ENCODE peak calls at places on chromosomes 5 and 9, in six cellular contexts. Z is Peyer's patch, M is brain microvascular endothelial cell, C is adrenal gland, W is SJSA1, O is astrocyte. D is an unnamed sample.

GRCh38 chr5:59391576-59391975 is 501.9 kb downstream of the PDE4D start:
- DNase-seq in M (no peak), Z (no peak), W (no peak), C (no peak), O (no peak), D (no peak)

GRCh38 chr5:172896465-172896864 is 62.4 kb downstream of the ERGIC1 start:
- DNase-seq in O (no peak), M (no peak), Z (no peak), W (no peak), C (no peak), D (no peak)

GRCh38 chr5:138179277-138179857 is 455 bp downstream of the KIF20A start:
- DNase-seq in O (no peak), Z (no peak), W (no peak), C (no peak), M (no peak), D (no peak)

GRCh38 chr9:104682642-104683041 is 11.7 kb upstream of the OR13D1 start:
- DNase-seq in M (peak; percentile 16), C (no peak), Z (no peak), W (no peak), O (peak; percentile 22), D (no peak)

GRCh38 chr5:80987078-80987766 is 27.1 kb downstream of the RASGRF2 start:
- DNase-seq in O (no peak), C (no peak), Z (no peak), M (no peak), W (no peak), D (no peak)

GRCh38 chr9:94534901-94535300 is 20.0 kb upstream of the PCAT7 start:
- DNase-seq in C (no peak), W (no peak), Z (no peak), M (no peak), O (no peak), D (no peak)

GRCh38 chr5:139019880-139020279 is 144.7 kb upstream of the LRRTM2 start:
- DNase-seq in M (peak; percentile 39), C (no peak), Z (no peak), W (peak; percentile 31), O (no peak), D (no peak)

GRCh38 chr5:126490167-126490937 is 67.1 kb downstream of the GRAMD2B start:
- DNase-seq in O (no peak), C (no peak), W (no peak), Z (no peak), M (no peak), D (no peak)

GRCh38 chr5:152514827-152515397 is 109.8 kb upstream of the NMUR2 start:
- DNase-seq in W (no peak), M (no peak), Z (no peak), C (no peak), O (no peak), D (no peak)

GRCh38 chr9:1979815-1980367 is 35.3 kb upstream of the SMARCA2 start:
- DNase-seq in Z (no peak), M (no peak), W (peak; percentile 26), C (no peak), O (peak; percentile 94), D (no peak)

GRCh38 chr5:115170128-115170923 is 618 bp upstream of the TRIM36 start:
- DNase-seq in W (no peak), Z (no peak), O (no peak), M (no peak), C (no peak), D (no peak)
- H3K27ac ChIP-seq in W (no peak overlapping the region), Z (peak overlapping the region; percentile 60), O (no peak overlapping the region), M (no peak overlapping the region), C (peak overlapping the region; percentile 75), D (peak overlapping the region; percentile 62)

DNA sequence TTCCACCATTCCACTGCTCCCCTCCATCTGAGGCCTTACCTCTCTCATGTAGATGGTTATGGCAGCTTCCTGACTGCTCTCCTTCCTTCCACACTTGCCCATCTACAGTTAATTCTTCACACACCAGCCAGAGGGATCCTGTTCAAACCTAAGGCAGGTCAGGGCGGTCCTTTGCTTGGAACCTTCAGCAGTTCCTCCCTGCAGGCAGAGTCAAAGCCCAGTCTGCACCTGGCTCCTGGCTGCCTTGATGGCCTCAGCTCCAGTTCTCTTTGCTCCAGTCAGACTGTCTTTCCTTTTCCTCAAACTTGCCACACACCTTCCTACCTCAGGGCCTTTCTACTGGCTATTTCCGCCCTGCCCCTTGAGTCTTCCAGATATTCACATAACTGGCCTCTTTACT is 30.2 kb upstream of the NR3C1 start:
- DNase-seq in Z (no peak), W (no peak), M (no peak), C (no peak), O (no peak), D (no peak)
- H3K27ac ChIP-seq in Z (peak overlapping the region; percentile 77), W (no peak overlapping the region), M (no peak overlapping the region), C (no peak overlapping the region), O (no peak overlapping the region), D (no peak overlapping the region)

GRCh38 chr5:56345352-56345751 is 112.2 kb upstream of the ANKRD55 start:
- DNase-seq in M (no peak), C (no peak), W (no peak), O (no peak), Z (no peak), D (no peak)

GRCh38 chr5:56344594-56344993 is 111.5 kb upstream of the ANKRD55 start:
- DNase-seq in W (no peak), Z (no peak), O (no peak), C (no peak), M (no peak), D (no peak)

GRCh38 chr5:56343988-56344387 is 110.9 kb upstream of the ANKRD55 start:
- DNase-seq in M (no peak), O (no peak), C (no peak), Z (no peak), W (no peak), D (no peak)

GRCh38 chr5:56346717-56347116 is 113.6 kb upstream of the ANKRD55 start:
- DNase-seq in W (no peak), Z (no peak), C (no peak), M (no peak), O (no peak), D (no peak)

DNA sequence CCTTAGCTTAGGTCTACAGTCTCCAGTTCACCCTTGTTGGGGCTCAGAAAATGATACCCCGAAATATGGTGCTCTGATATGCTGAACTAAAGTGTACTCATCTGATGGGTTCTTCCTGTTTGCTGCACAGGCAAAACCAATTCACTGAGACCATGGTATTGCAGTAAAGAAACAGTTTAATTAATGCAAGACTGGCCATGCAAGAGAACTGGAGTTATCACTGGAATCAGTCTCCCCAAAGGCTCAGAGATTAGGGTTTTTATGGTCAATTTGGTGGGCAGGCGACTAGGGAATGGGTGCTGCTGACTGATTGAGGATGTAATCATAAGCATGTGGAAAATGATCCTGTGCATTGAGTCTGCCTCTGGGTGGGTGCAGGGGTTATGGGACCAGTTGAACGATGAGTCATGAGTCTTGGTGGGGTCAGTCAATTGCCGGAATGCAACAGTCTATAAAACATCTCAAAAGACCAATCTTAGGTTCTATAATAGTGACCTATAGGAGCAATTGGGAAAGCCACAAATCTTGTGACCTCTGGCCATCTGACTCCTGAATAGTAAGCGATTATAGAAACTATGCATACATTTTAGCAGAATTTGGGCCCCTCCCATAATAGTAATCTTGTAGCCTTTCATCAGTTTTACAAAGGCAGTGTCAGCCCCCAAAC is 113.0 kb upstream of the ANKRD55 start:
- DNase-seq in Z (no peak), C (no peak), O (no peak), M (no peak), W (no peak), D (no peak)
- H3K27ac ChIP-seq in Z (no peak overlapping the region), C (no peak overlapping the region), O (no peak overlapping the region), M (peak overlapping the region; percentile 22), W (peak overlapping the region; percentile 46), D (no peak overlapping the region)

DNA sequence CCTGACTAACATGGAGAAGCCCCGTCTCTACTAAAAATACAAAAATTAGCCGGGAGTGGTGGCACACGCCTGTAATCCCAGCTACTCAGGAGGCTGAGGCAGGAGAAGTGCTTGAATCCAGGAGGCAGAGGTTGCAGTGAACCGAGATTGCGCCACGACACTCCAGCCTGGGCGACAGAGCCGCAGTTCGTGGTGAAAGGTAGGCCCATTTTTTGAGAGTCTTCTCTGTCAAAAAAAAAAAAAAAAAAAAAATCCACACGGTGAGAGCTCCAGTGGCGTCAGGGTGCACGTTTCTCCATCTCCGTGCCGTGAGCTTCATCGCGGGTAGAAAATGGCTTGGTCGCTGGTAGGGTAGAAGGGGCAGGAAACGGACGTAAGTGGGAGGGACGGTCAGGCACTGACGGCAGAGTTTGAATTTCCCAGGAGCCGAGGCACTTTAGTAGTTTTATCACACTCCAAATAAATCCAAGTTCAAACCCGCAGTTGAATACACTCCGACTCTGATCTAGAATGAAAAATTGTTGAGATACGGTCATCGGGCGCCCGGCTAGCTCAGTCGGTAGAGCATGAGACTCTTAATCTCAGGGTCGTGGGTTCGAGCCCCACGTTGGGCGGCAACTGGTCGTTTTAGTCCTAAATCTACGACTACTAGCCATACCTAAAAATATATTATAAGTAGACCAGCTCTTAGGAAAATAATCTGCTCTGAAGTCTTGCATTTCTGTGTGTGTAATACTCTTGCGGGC is 2.4 kb upstream of the TRIM7 start:
- DNase-seq in C (peak; percentile 76), W (peak; percentile 94), M (peak; percentile 95), O (peak; percentile 89), Z (peak; percentile 68), D (no peak)
- H3K27ac ChIP-seq in C (peak overlapping the region; percentile 84), W (peak overlapping the region; percentile 76), M (peak overlapping the region; percentile 68), O (peak overlapping the region; percentile 54), Z (peak overlapping the region; percentile 76), D (no peak overlapping the region)

D was measured in caudate nucleus.